ENCODE peak calls at places on chromosomes 11 and 22, in six cellular contexts. B is NCI-H82; X is HFF-Myc; A is AG04450; S is endodermal cell; Q is stimulated activated CD4-positive, alpha-beta T cell treated with anti-CD3 and anti-CD28 coated beads, Interleukin-1b, Interleukin-23, amount 100 ng/mL, for 48 hours. I is an unnamed sample.

GRCh38 chr11:126853732-126854131 is 146.8 kb downstream of the KIRREL3 start:
- DNase-seq in B (no peak), X (no peak), A (no peak), S (no peak), Q (no peak), I (no peak)

GRCh38 chr11:66492161-66492865 is 12.1 kb downstream of the DPP3 start:
- DNase-seq in B (peak), X (no peak), A (no peak), S (no peak), Q (no peak), I (no peak)

GRCh38 chr11:125777309-125777708 is 1.3 kb downstream of the PATE2 start:
- DNase-seq in B (no peak), X (peak), A (no peak), S (no peak), Q (no peak), I (no peak)

GRCh38 chr22:40712311-40712710 is 33.0 kb downstream of the MCHR1 start:
- DNase-seq in B (no peak), X (no peak), A (no peak), S (no peak), Q (no peak), I (no peak)

GRCh38 chr11:129574431-129574830 is 198.8 kb downstream of the BARX2 start:
- DNase-seq in B (no peak), X (no peak), A (no peak), S (no peak), Q (no peak), I (no peak)

GRCh38 chr22:17579535-17579981 is 16.3 kb downstream of the SLC25A18 start:
- DNase-seq in B (no peak), X (no peak), A (no peak), S (no peak), Q (no peak), I (no peak)

GRCh38 chr22:50285568-50286229 is 15.5 kb upstream of the MAPK11 start:
- DNase-seq in B (no peak), X (no peak), A (no peak), S (no peak), Q (no peak), I (no peak)

GRCh38 chr11:117744471-117745280 is 52.3 kb downstream of the DSCAML1 start:
- DNase-seq in B (peak), X (no peak), A (no peak), S (no peak), Q (no peak), I (no peak)

GRCh38 chr11:44464741-44465140 is 100.7 kb upstream of the CD82 start:
- DNase-seq in B (peak), X (no peak), A (no peak), S (no peak), Q (no peak), I (no peak)

GRCh38 chr22:48504519-48505140 is 1323.0 kb downstream of the BRD1 start:
- DNase-seq in B (no peak), X (no peak), A (no peak), S (no peak), Q (no peak), I (no peak)

GRCh38 chr11:85313741-85314140 is 313.4 kb downstream of the DLG2 start:
- DNase-seq in B (no peak), X (no peak), A (no peak), S (no peak), Q (no peak), I (no peak)

GRCh38 chr22:26702906-26703830 is 45.8 kb downstream of the MIAT start:
- DNase-seq in B (no peak), X (no peak), A (peak), S (no peak), Q (no peak), I (no peak)

GRCh38 chr11:82864268-82864667 is 36.0 kb downstream of the PRCP start:
- DNase-seq in B (peak), X (peak), A (no peak), S (peak), Q (no peak), I (peak)

GRCh38 chr11:102446606-102447005 is 6.0 kb downstream of the TMEM123 start:
- DNase-seq in B (no peak), X (no peak), A (no peak), S (no peak), Q (no peak), I (no peak)

GRCh38 chr22:44526431-44527115 is 28.5 kb upstream of the RTL6 start:
- DNase-seq in B (peak), X (no peak), A (no peak), S (no peak), Q (no peak), I (no peak)

GRCh38 chr22:47197735-47198500 is 435.5 kb downstream of the TBC1D22A start:
- DNase-seq in B (no peak), X (no peak), A (no peak), S (peak), Q (no peak), I (no peak)

GRCh38 chr11:128476729-128477128 is 110.6 kb downstream of the ETS1 start:
- DNase-seq in B (no peak), X (no peak), A (no peak), S (no peak), Q (peak), I (no peak)

GRCh38 chr22:27370281-27370680 is 431.3 kb downstream of the MN1 start:
- DNase-seq in B (no peak), X (no peak), A (no peak), S (no peak), Q (peak), I (no peak)

GRCh38 chr11:18720086-18720810 is 5.7 kb downstream of the IGSF22 start:
- DNase-seq in B (peak), X (no peak), A (no peak), S (no peak), Q (no peak), I (no peak)

GRCh38 chr11:76795936-76796441 is 12.8 kb downstream of the TSKU start:
- DNase-seq in B (no peak), X (no peak), A (no peak), S (peak), Q (no peak), I (no peak)

GRCh38 chr22:45585437-45585755 is 82.7 kb downstream of the FBLN1 start:
- DNase-seq in B (no peak), X (no peak), A (no peak), S (no peak), Q (no peak), I (no peak)

GRCh38 chr11:107731911-107732310 is 20.1 kb upstream of the SLN start:
- DNase-seq in B (peak), X (no peak), A (no peak), S (no peak), Q (no peak), I (no peak)

GRCh38 chr22:20583471-20583922 is 76.1 kb downstream of the MED15 start:
- DNase-seq in B (peak), X (no peak), A (no peak), S (peak), Q (no peak), I (no peak)

GRCh38 chr22:36010913-36011312 is 17.7 kb downstream of the RBFOX2 start:
- DNase-seq in B (no peak), X (peak), A (peak), S (no peak), Q (no peak), I (no peak)

GRCh38 chr22:25364281-25364680 is 144.8 kb downstream of the CRYBB2 start:
- DNase-seq in B (no peak), X (no peak), A (no peak), S (no peak), Q (no peak), I (no peak)

GRCh38 chr11:124716596-124716995 is 23.1 kb upstream of the NRGN start:
- DNase-seq in B (peak), X (no peak), A (no peak), S (no peak), Q (no peak), I (no peak)

GRCh38 chr11:75263944-75264349 is 23.4 kb downstream of the TPBGL start:
- DNase-seq in B (no peak), X (no peak), A (no peak), S (peak), Q (peak), I (no peak)

GRCh38 chr11:134738581-134738980 is 326.5 kb upstream of the B3GAT1 start:
- DNase-seq in B (no peak), X (no peak), A (no peak), S (no peak), Q (no peak), I (no peak)

GRCh38 chr11:10351768-10352641 is 47.1 kb downstream of the ADM start:
- DNase-seq in B (peak), X (no peak), A (peak), S (peak), Q (no peak), I (peak)

GRCh38 chr11:122796128-122796717 is 42.1 kb upstream of the CRTAM start:
- DNase-seq in B (peak), X (no peak), A (no peak), S (peak), Q (peak), I (no peak)

I was measured in smooth muscle cell of the brain vasculature.